ENCODE peak calls at places on chromosomes 2 and 18, in four cellular contexts. D is cardiac fibroblast, U is mesendoderm, T is left lobe of liver. L is an unnamed sample.

GRCh38 chr2:121804340-121804739 is 48.9 kb downstream of the TSN start:
- DNase-seq in D (peak; percentile 13), U (peak; percentile 51), T (no peak), L (no peak)

GRCh38 chr2:8619071-8619470 is 62.8 kb upstream of the ID2 start:
- DNase-seq in D (no peak), U (no peak), T (no peak), L (peak; percentile 38)

GRCh38 chr18:74316257-74317180 is 880 bp downstream of the C18orf63 start:
- DNase-seq in D (peak; percentile 88), U (peak; percentile 81), T (no peak), L (peak; percentile 70)

GRCh38 chr2:60577884-60578283 is 24.4 kb upstream of the BCL11A start:
- DNase-seq in D (no peak), U (no peak), T (no peak), L (peak; percentile 48)

GRCh38 chr2:118244686-118245085 is 156.4 kb downstream of the INSIG2 start:
- DNase-seq in D (no peak), U (no peak), T (no peak), L (no peak)

GRCh38 chr2:43745457-43745856 is 28.4 kb upstream of the DYNC2LI1 start:
- DNase-seq in D (peak; percentile 73), U (no peak), T (no peak), L (no peak)

GRCh38 chr2:164504253-164504652 is 117.0 kb downstream of the GRB14 start:
- DNase-seq in D (no peak), U (peak; percentile 84), T (no peak), L (peak; percentile 83)

GRCh38 chr2:200509227-200509607 is 651 bp downstream of the KCTD18 start:
- DNase-seq in D (peak; percentile 19), U (peak; percentile 12), T (no peak), L (no peak)

GRCh38 chr18:8424917-8425725 is 184.1 kb upstream of the RAB12 start:
- DNase-seq in D (peak; percentile 53), U (peak; percentile 92), T (no peak), L (peak; percentile 99)

GRCh38 chr2:186431306-186431705 is 54.8 kb upstream of the ZC3H15 start:
- DNase-seq in D (no peak), U (no peak), T (no peak), L (no peak)

GRCh38 chr2:128402921-128403670 is 84.4 kb upstream of the HS6ST1 start:
- DNase-seq in D (no peak), U (no peak), T (no peak), L (peak; percentile 51)

GRCh38 chr2:1685957-1686783 is 58.1 kb downstream of the PXDN start:
- DNase-seq in D (no peak), U (peak; percentile 87), T (no peak), L (peak; percentile 96)

GRCh38 chr2:47519604-47520301 is 116.8 kb downstream of the MSH2 start:
- DNase-seq in D (no peak), U (no peak), T (no peak), L (no peak)

GRCh38 chr2:69890881-69891280 is 2.9 kb upstream of the SNRNP27 start:
- DNase-seq in D (no peak), U (no peak), T (no peak), L (no peak)

GRCh38 chr2:160157861-160158813 is 41.9 kb downstream of the ITGB6 start:
- DNase-seq in D (peak; percentile 88), U (peak; percentile 85), T (no peak), L (peak; percentile 98)

GRCh38 chr2:121527009-121527682 is 3.5 kb upstream of the RNU4ATAC start:
- DNase-seq in D (peak; percentile 73), U (no peak), T (peak; percentile 56), L (peak; percentile 17)

GRCh38 chr2:237967463-237967871 is 653 bp downstream of the UBE2F start:
- DNase-seq in D (no peak), U (no peak), T (peak; percentile 64), L (peak; percentile 68)

GRCh38 chr2:2251255-2251654 is 79.8 kb downstream of the MYT1L start:
- DNase-seq in D (no peak), U (no peak), T (no peak), L (no peak)

GRCh38 chr2:86703704-86704370 is 16.3 kb upstream of the RMND5A start:
- DNase-seq in D (peak; percentile 69), U (no peak), T (no peak), L (no peak)

GRCh38 chr2:75522543-75523312 is 38.0 kb downstream of the EVA1A start:
- DNase-seq in D (no peak), U (peak; percentile 7), T (peak; percentile 82), L (peak; percentile 67)

GRCh38 chr2:205706769-205707375 is 24.6 kb downstream of the NRP2 start:
- DNase-seq in D (peak; percentile 85), U (peak; percentile 35), T (no peak), L (peak; percentile 88)